ENCODE peak calls at places on chromosomes 4 and X, in eight cellular contexts. K is neuronal stem cell, T is thoracic aorta, D is HL-60, U is fibroblast of the aortic adventitia, P is fibroblast of lung, R is GM23248, H is AG04449. Y is an unnamed sample.

GRCh38 chrX:13345037-13345436 is 25.2 kb upstream of the ATXN3L start:
- DNase-seq in P (no peak), U (no peak), R (no peak), D (peak), H (no peak), T (no peak), K (no peak), Y (no peak)

GRCh38 chrX:129522184-129523059 is 868 bp downstream of the SMARCA1 start:
- DNase-seq in H (no peak), D (no peak), R (peak), T (no peak), U (peak), K (peak), P (peak), Y (no peak)

GRCh38 chr4:86924805-86925204 is 10.0 kb upstream of the AFF1 start:
- DNase-seq in P (peak), H (peak), D (peak), U (peak), T (no peak), R (peak), K (no peak), Y (peak)

GRCh38 chrX:68721546-68721945 is 74.1 kb downstream of the STARD8 start:
- DNase-seq in H (no peak), P (no peak), K (no peak), T (no peak), D (no peak), U (no peak), R (no peak), Y (no peak)

GRCh38 chr4:176791591-176792347 is 953 bp downstream of the VEGFC start:
- DNase-seq in H (no peak), T (no peak), D (no peak), U (peak), R (peak), K (peak), P (peak), Y (no peak)

GRCh38 chrX:119981286-119982070 is 37.9 kb upstream of the NKAP start:
- DNase-seq in H (no peak), K (no peak), U (peak), P (peak), R (peak), D (peak), T (no peak), Y (no peak)

GRCh38 chr4:2084316-2084715 is 25.2 kb downstream of the NAT8L start:
- DNase-seq in R (peak), U (no peak), T (no peak), P (no peak), D (no peak), H (no peak), K (no peak), Y (no peak)

GRCh38 chrX:55490974-55491373 is 1.3 kb upstream of the USP51 start:
- DNase-seq in R (no peak), D (peak), K (no peak), U (no peak), H (no peak), P (no peak), T (no peak), Y (no peak)

GRCh38 chr4:186808635-186809018 is 85.0 kb upstream of the FAT1 start:
- DNase-seq in H (no peak), R (peak), P (peak), T (no peak), K (no peak), U (peak), D (no peak), Y (peak)

GRCh38 chrX:12825801-12826200 is 34.6 kb downstream of the PRPS2 start:
- DNase-seq in R (no peak), P (peak), K (no peak), U (no peak), H (no peak), T (no peak), D (no peak), Y (no peak)

GRCh38 chr4:129532573-129532972 is 436.6 kb downstream of the C4orf33 start:
- DNase-seq in R (no peak), D (peak), H (no peak), T (no peak), P (no peak), K (no peak), U (no peak), Y (no peak)

GRCh38 chr4:67106846-67107467 is 438.3 kb downstream of the CENPC start:
- DNase-seq in H (no peak), K (no peak), R (no peak), P (no peak), D (no peak), U (no peak), T (no peak), Y (no peak)

GRCh38 chr4:51894246-51894645 is 51.3 kb downstream of the DCUN1D4 start:
- DNase-seq in D (no peak), K (no peak), U (peak), H (no peak), T (no peak), R (peak), P (peak), Y (peak)

GRCh38 chrX:4320436-4320947 is 607.0 kb upstream of the PRKX start:
- DNase-seq in H (no peak), P (no peak), K (no peak), R (no peak), D (no peak), T (no peak), U (no peak), Y (no peak)

GRCh38 chrX:54786972-54787371 is 11.1 kb downstream of the ITIH6 start:
- DNase-seq in D (no peak), T (no peak), K (no peak), P (no peak), U (no peak), H (no peak), R (no peak), Y (no peak)

GRCh38 chr4:15004701-15005301 is 2.5 kb downstream of the CPEB2 start:
- DNase-seq in K (peak), U (peak), H (no peak), P (peak), D (peak), T (peak), R (peak), Y (no peak)

GRCh38 chrX:8067754-8068469 is 103.2 kb downstream of the VCX2 start:
- DNase-seq in P (peak), T (no peak), H (no peak), U (no peak), K (no peak), D (no peak), R (no peak), Y (peak)

GRCh38 chr4:3851211-3851610 is 85.0 kb downstream of the ADRA2C start:
- DNase-seq in K (no peak), U (no peak), R (peak), T (no peak), H (no peak), P (peak), D (no peak), Y (no peak)

GRCh38 chr4:7337196-7338058 is 97.3 kb downstream of the PSAPL1 start:
- DNase-seq in T (no peak), U (no peak), K (no peak), P (no peak), D (no peak), H (no peak), R (no peak), Y (no peak)

GRCh38 chr4:180394730-180395129 is 1848.5 kb upstream of the TENM3 start:
- DNase-seq in D (no peak), H (no peak), T (no peak), U (no peak), R (no peak), K (no peak), P (no peak), Y (no peak)

GRCh38 chrX:134585446-134585845 is 72.8 kb downstream of the PLAC1 start:
- DNase-seq in R (no peak), H (no peak), T (no peak), K (no peak), D (no peak), P (no peak), U (no peak), Y (no peak)

GRCh38 chr4:115154826-115155225 is 41.4 kb upstream of the NDST4 start:
- DNase-seq in T (no peak), D (no peak), K (peak), U (no peak), R (peak), H (no peak), P (no peak), Y (no peak)

GRCh38 chr4:23213198-23213597 is 520.5 kb downstream of the GBA3 start:
- DNase-seq in P (peak), R (no peak), U (no peak), D (no peak), H (no peak), K (no peak), T (no peak), Y (no peak)

GRCh38 chr4:107255596-107255995 is 219.5 kb upstream of the DKK2 start:
- DNase-seq in H (no peak), K (no peak), D (no peak), P (peak), R (no peak), U (peak), T (no peak), Y (no peak)

GRCh38 chrX:135112096-135112729 is 8.1 kb downstream of the ETDB start:
- DNase-seq in D (peak), K (no peak), R (peak), T (no peak), H (no peak), P (peak), U (peak), Y (no peak)

GRCh38 chr4:181612240-181612639 is 631.0 kb upstream of the TENM3 start:
- DNase-seq in R (no peak), T (no peak), H (no peak), K (no peak), D (no peak), P (no peak), U (no peak), Y (no peak)

GRCh38 chr4:98522603-98523395 is 135.6 kb downstream of the TSPAN5 start:
- DNase-seq in D (no peak), H (peak), R (peak), T (no peak), U (peak), K (peak), P (peak), Y (peak)

GRCh38 chr4:1621526-1621925 is 62.6 kb downstream of the FAM53A start:
- DNase-seq in D (no peak), U (no peak), K (no peak), P (no peak), H (no peak), T (no peak), R (no peak), Y (no peak)

GRCh38 chr4:12724520-12724919 is 759.6 kb downstream of the RAB28 start:
- DNase-seq in T (no peak), P (no peak), R (peak), K (no peak), D (no peak), U (peak), H (no peak), Y (no peak)

GRCh38 chrX:134764202-134764785 is 106.0 kb upstream of the PLAC1 start:
- DNase-seq in K (no peak), H (no peak), P (peak), U (peak), R (peak), D (peak), T (no peak), Y (no peak)

GRCh38 chr4:6272863-6273660 is 3.4 kb downstream of the WFS1 start:
- DNase-seq in T (no peak), D (no peak), U (peak), P (peak), H (peak), R (peak), K (no peak), Y (no peak)

GRCh38 chrX:56764153-56764974 is 35.3 kb downstream of the NBDY start:
- DNase-seq in U (peak), T (no peak), R (peak), P (peak), K (peak), H (no peak), D (peak), Y (no peak)

GRCh38 chr4:76765473-76766183 is 132.3 kb downstream of the SOWAHB start:
- DNase-seq in P (no peak), H (no peak), K (no peak), D (no peak), R (peak), U (no peak), T (no peak), Y (no peak)

GRCh38 chrX:54178100-54178940 is 4.7 kb downstream of the FAM120C start:
- DNase-seq in T (no peak), P (peak), K (no peak), R (peak), D (no peak), U (peak), H (peak), Y (peak)

GRCh38 chrX:84187501-84188319 is at the start of gene RPS6KA6:
- DNase-seq in H (no peak), T (no peak), K (peak), P (peak), U (peak), R (peak), D (no peak), Y (no peak)

GRCh38 chr4:112514449-112515277 is 1.3 kb downstream of the NEUROG2 start:
- DNase-seq in H (no peak), R (no peak), P (no peak), D (no peak), T (no peak), K (peak), U (no peak), Y (no peak)

GRCh38 chrX:150148749-150149672 is 210.7 kb upstream of the EOLA2 start:
- DNase-seq in P (peak), T (no peak), D (no peak), H (no peak), R (peak), U (peak), K (no peak), Y (no peak)

GRCh38 chrX:71935542-71935941 is 24.9 kb downstream of the NHSL2 start:
- DNase-seq in T (no peak), H (no peak), P (no peak), D (no peak), R (no peak), U (no peak), K (peak), Y (no peak)

GRCh38 chr4:180635276-180635675 is 1607.9 kb upstream of the TENM3 start:
- DNase-seq in D (no peak), H (no peak), K (no peak), T (no peak), R (no peak), P (peak), U (no peak), Y (no peak)

GRCh38 chr4:4950891-4951290 is 68.4 kb downstream of the CYTL1 start:
- DNase-seq in T (no peak), U (no peak), D (no peak), P (no peak), K (no peak), H (no peak), R (no peak), Y (no peak)
- H3K4me3 ChIP-seq in T (no peak), U (no peak), D (no peak), P (no peak), K (no peak), H (no peak), R (no peak), Y (no peak)

DNA sequence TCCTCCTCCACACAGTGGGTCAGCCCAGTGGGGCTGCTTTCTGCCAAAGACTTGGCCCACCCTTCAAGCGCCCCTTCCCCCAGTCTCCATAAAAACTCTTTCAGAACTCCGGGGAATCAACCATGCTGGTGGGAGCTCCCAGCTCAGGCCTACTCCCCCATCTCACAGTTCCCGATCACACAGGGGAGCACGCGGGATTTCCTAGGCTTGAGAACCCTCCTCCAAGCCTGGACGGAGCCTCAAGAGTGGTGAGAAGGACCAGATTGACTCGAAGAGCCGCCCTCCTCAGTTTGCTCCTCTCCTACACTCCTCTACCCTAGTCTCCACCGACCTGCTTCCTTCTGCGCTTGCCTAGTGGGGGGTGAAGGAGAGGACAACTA is 77.4 kb downstream of the RLIM start:
- DNase-seq in U (peak), K (no peak), T (no peak), R (peak), H (no peak), D (no peak), P (peak), Y (no peak)
- H3K4me3 ChIP-seq in U (peak), K (no peak), T (peak), R (peak), H (peak), D (no peak), P (no peak), Y (peak)

GRCh38 chr4:153362184-153362583 is 17.7 kb downstream of the MND1 start:
- DNase-seq in H (no peak), T (no peak), U (peak), K (no peak), R (no peak), P (no peak), D (no peak), Y (no peak)

GRCh38 chr4:153364061-153364460 is 19.6 kb downstream of the MND1 start:
- DNase-seq in T (no peak), K (no peak), R (no peak), P (peak), D (no peak), H (no peak), U (no peak), Y (no peak)

GRCh38 chr4:153367092-153367491 is 22.6 kb downstream of the MND1 start:
- DNase-seq in T (no peak), R (no peak), K (no peak), D (no peak), U (no peak), P (no peak), H (no peak), Y (no peak)

GRCh38 chr4:153365003-153365402 is 20.5 kb downstream of the MND1 start:
- DNase-seq in T (no peak), R (no peak), K (no peak), U (no peak), P (no peak), D (no peak), H (no peak), Y (no peak)
- H3K4me3 ChIP-seq in T (no peak), R (no peak), K (no peak), U (no peak), P (no peak), D (no peak), H (no peak), Y (no peak)

GRCh38 chr4:48267574-48267973 is 2.1 kb downstream of the TEC start:
- DNase-seq in P (no peak), D (no peak), U (no peak), T (no peak), R (no peak), H (no peak), K (no peak), Y (no peak)
- H3K4me3 ChIP-seq in P (no peak), D (no peak), U (no peak), T (no peak), R (no peak), H (no peak), K (no peak), Y (no peak)